ENCODE peak calls at places on chromosome 2, in ten cellular contexts. One of them, this sample, is unnamed.

GRCh38 chr2:238064376-238064775 is 3.6 kb downstream of the SCLY start:
- DNase-seq in A549: no peak
- DNase-seq in NB4: no peak
- DNase-seq in GM12892: no peak
- DNase-seq in body of pancreas: no peak
- DNase-seq in transverse colon: no peak
- DNase-seq in right lobe of liver: no peak
- DNase-seq in IMR-90: no peak
- DNase-seq in lower leg skin: no peak
- DNase-seq in heart left ventricle: no peak
- DNase-seq in this sample: no peak

GRCh38 chr2:16034151-16034974 is 94.0 kb downstream of the MYCN start:
- DNase-seq in A549: peak; percentile 35
- DNase-seq in NB4: no peak
- DNase-seq in GM12892: no peak
- DNase-seq in body of pancreas: no peak
- DNase-seq in transverse colon: no peak
- DNase-seq in right lobe of liver: no peak
- DNase-seq in IMR-90: no peak
- DNase-seq in lower leg skin: no peak
- DNase-seq in heart left ventricle: no peak
- DNase-seq in this sample: no peak

GRCh38 chr2:190862591-190862991 is 18.0 kb upstream of the GLS start:
- DNase-seq in A549: no peak
- DNase-seq in NB4: peak; percentile 68
- DNase-seq in GM12892: no peak
- DNase-seq in body of pancreas: no peak
- DNase-seq in transverse colon: no peak
- DNase-seq in right lobe of liver: no peak
- DNase-seq in IMR-90: peak; percentile 57
- DNase-seq in lower leg skin: no peak
- DNase-seq in heart left ventricle: no peak
- DNase-seq in this sample: no peak

GRCh38 chr2:128304715-128305554 is 13.7 kb downstream of the HS6ST1 start:
- DNase-seq in A549: no peak
- DNase-seq in NB4: no peak
- DNase-seq in GM12892: no peak
- DNase-seq in body of pancreas: peak; percentile 86
- DNase-seq in transverse colon: peak; percentile 63
- DNase-seq in right lobe of liver: peak; percentile 77
- DNase-seq in IMR-90: peak; percentile 98
- DNase-seq in lower leg skin: peak; percentile 79
- DNase-seq in heart left ventricle: peak; percentile 72
- DNase-seq in this sample: no peak

GRCh38 chr2:96837575-96837974 is 6.2 kb downstream of the ANKRD23 start:
- DNase-seq in A549: no peak
- DNase-seq in NB4: no peak
- DNase-seq in GM12892: no peak
- DNase-seq in body of pancreas: no peak
- DNase-seq in transverse colon: no peak
- DNase-seq in right lobe of liver: no peak
- DNase-seq in IMR-90: no peak
- DNase-seq in lower leg skin: no peak
- DNase-seq in heart left ventricle: no peak
- DNase-seq in this sample: no peak

GRCh38 chr2:74226648-74227213 is 28.3 kb downstream of the MTHFD2 start:
- DNase-seq in A549: no peak
- DNase-seq in NB4: no peak
- DNase-seq in GM12892: no peak
- DNase-seq in body of pancreas: peak; percentile 80
- DNase-seq in transverse colon: no peak
- DNase-seq in right lobe of liver: no peak
- DNase-seq in IMR-90: no peak
- DNase-seq in lower leg skin: peak; percentile 18
- DNase-seq in heart left ventricle: peak; percentile 34
- DNase-seq in this sample: no peak

GRCh38 chr2:112880696-112881095 is 30.3 kb upstream of the IL37 start:
- DNase-seq in A549: no peak
- DNase-seq in NB4: peak; percentile 77
- DNase-seq in GM12892: no peak
- DNase-seq in body of pancreas: no peak
- DNase-seq in transverse colon: no peak
- DNase-seq in right lobe of liver: no peak
- DNase-seq in IMR-90: peak; percentile 16
- DNase-seq in lower leg skin: no peak
- DNase-seq in heart left ventricle: no peak
- DNase-seq in this sample: no peak

GRCh38 chr2:138223321-138223720 is 259.0 kb downstream of the HNMT start:
- DNase-seq in A549: no peak
- DNase-seq in NB4: no peak
- DNase-seq in GM12892: no peak
- DNase-seq in body of pancreas: no peak
- DNase-seq in transverse colon: no peak
- DNase-seq in right lobe of liver: no peak
- DNase-seq in IMR-90: no peak
- DNase-seq in lower leg skin: no peak
- DNase-seq in heart left ventricle: no peak
- DNase-seq in this sample: no peak

GRCh38 chr2:38666578-38666926 is 638 bp downstream of the GALM start:
- DNase-seq in A549: no peak
- DNase-seq in NB4: peak; percentile 65
- DNase-seq in GM12892: no peak
- DNase-seq in body of pancreas: no peak
- DNase-seq in transverse colon: peak; percentile 78
- DNase-seq in right lobe of liver: peak; percentile 74
- DNase-seq in IMR-90: peak; percentile 32
- DNase-seq in lower leg skin: no peak
- DNase-seq in heart left ventricle: no peak
- DNase-seq in this sample: no peak

GRCh38 chr2:38661306-38661705 is 4.6 kb upstream of the GALM start:
- DNase-seq in A549: no peak
- DNase-seq in NB4: no peak
- DNase-seq in GM12892: no peak
- DNase-seq in body of pancreas: no peak
- DNase-seq in transverse colon: no peak
- DNase-seq in right lobe of liver: no peak
- DNase-seq in IMR-90: peak; percentile 69
- DNase-seq in lower leg skin: no peak
- DNase-seq in heart left ventricle: no peak
- DNase-seq in this sample: no peak

GRCh38 chr2:38668787-38669479 is 3.0 kb downstream of the GALM start:
- DNase-seq in A549: no peak
- DNase-seq in NB4: no peak
- DNase-seq in GM12892: no peak
- DNase-seq in body of pancreas: no peak
- DNase-seq in transverse colon: no peak
- DNase-seq in right lobe of liver: no peak
- DNase-seq in IMR-90: no peak
- DNase-seq in lower leg skin: no peak
- DNase-seq in heart left ventricle: no peak
- DNase-seq in this sample: peak; percentile 45

GRCh38 chr2:38668092-38668491 is 2.2 kb downstream of the GALM start:
- DNase-seq in A549: no peak
- DNase-seq in NB4: no peak
- DNase-seq in GM12892: no peak
- DNase-seq in body of pancreas: no peak
- DNase-seq in transverse colon: no peak
- DNase-seq in right lobe of liver: no peak
- DNase-seq in IMR-90: no peak
- DNase-seq in lower leg skin: no peak
- DNase-seq in heart left ventricle: no peak
- DNase-seq in this sample: no peak

GRCh38 chr2:38665854-38666577 is at the start of gene GALM:
- DNase-seq in A549: peak; percentile 86
- DNase-seq in NB4: peak; percentile 97
- DNase-seq in GM12892: no peak
- DNase-seq in body of pancreas: peak; percentile 89
- DNase-seq in transverse colon: peak; percentile 85
- DNase-seq in right lobe of liver: peak; percentile 91
- DNase-seq in IMR-90: peak; percentile 96
- DNase-seq in lower leg skin: peak; percentile 81
- DNase-seq in heart left ventricle: peak; percentile 86
- DNase-seq in this sample: peak; percentile 58
- TF ChIP-seq POLR2A in A549: peak; percentile 61
- TF ChIP-seq POLR2A in NB4: peak; percentile 60
- TF ChIP-seq POLR2A in GM12892: no peak
- TF ChIP-seq POLR2A in body of pancreas: peak; percentile 82
- TF ChIP-seq POLR2A in transverse colon: peak; percentile 60
- TF ChIP-seq POLR2A in right lobe of liver: peak; percentile 90
- TF ChIP-seq POLR2A in IMR-90: no peak
- TF ChIP-seq POLR2A in lower leg skin: no peak
- TF ChIP-seq POLR2A in heart left ventricle: peak; percentile 69
- TF ChIP-seq POLR2A in this sample: peak; percentile 33

DNA sequence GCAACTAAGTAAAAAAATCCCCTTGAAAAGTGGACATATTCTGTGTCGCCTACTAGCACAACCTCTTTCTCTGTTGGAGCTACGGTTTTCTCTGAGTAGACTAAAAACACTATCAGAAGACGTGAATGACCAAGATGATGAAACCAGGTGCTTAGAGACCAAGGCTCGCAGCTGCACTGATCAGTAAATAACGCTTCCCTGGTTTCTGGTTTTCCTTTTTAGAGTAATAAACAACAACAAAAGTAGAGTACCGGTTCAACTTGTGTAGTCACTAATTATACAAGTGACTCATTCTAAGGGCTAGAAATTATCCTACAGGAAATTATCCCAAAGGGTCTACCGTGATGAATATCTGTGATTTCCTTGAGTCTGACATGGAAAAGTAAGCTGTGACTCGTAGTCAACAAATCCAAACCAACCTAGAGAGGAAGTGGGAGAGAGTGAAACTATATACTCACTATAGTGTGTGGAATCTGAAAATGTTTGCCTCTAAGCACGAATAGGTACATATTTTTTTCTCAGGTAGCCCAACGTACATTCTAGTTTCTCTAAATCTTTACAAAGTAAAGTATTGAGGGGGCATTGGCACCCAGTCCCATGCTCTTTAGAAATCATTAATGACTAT is 17.8 kb downstream of the RASGRP3 start:
- DNase-seq in A549: no peak
- DNase-seq in NB4: no peak
- DNase-seq in GM12892: no peak
- DNase-seq in body of pancreas: no peak
- DNase-seq in transverse colon: no peak
- DNase-seq in right lobe of liver: no peak
- DNase-seq in IMR-90: peak; percentile 59
- DNase-seq in lower leg skin: no peak
- DNase-seq in heart left ventricle: no peak
- DNase-seq in this sample: no peak
- TF ChIP-seq POLR2A in A549: no peak
- TF ChIP-seq POLR2A in NB4: no peak
- TF ChIP-seq POLR2A in GM12892: peak; percentile 63
- TF ChIP-seq POLR2A in body of pancreas: no peak
- TF ChIP-seq POLR2A in transverse colon: no peak
- TF ChIP-seq POLR2A in right lobe of liver: no peak
- TF ChIP-seq POLR2A in IMR-90: no peak
- TF ChIP-seq POLR2A in lower leg skin: no peak
- TF ChIP-seq POLR2A in heart left ventricle: no peak
- TF ChIP-seq POLR2A in this sample: no peak

DNA sequence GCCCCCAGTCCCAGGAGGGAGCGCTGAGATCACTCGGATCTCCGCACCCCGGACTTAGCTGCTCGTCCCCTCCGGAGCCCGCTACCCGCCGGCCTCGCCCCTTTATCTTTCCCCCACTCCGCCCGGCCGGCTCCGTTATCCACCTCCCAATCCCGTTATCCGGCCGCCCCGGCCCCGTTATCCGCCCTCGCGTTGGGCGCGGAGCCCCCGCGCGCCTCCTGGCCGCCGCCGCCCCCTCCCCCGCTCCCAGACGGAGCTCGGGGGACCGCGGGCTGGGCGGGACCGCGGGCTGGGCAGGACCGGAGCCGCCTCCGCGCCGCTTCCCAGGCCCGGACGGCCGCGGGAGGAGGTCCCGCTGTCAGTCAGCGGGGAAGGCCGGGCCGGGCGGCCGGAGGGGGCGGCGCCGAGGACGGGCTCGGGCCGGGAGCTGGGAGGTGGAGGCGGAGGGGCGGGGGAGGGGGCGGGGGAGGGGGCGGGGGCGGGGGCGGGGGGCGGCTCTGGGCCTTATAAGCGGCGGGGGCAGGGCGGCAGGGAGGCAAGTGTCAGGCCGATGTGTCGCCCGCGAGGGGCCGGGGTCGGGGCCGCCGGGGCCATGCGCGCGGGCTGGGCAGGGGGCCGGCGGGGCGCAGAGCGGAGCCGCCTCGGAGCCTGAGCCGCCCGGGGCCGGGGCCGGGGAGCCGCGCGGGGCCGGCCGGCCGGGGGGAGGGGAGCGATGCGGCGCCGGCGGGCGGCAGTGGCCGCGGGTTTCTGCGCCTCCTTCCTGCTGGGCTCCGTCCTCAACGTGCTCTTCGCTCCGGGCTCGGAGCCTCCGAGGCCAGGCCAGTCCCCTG is at the start of gene PKDCC:
- DNase-seq in A549: peak; percentile 91
- DNase-seq in NB4: peak; percentile 69
- DNase-seq in GM12892: peak; percentile 80
- DNase-seq in body of pancreas: peak; percentile 85
- DNase-seq in transverse colon: peak; percentile 85
- DNase-seq in right lobe of liver: peak; percentile 93
- DNase-seq in IMR-90: peak; percentile 79
- DNase-seq in lower leg skin: peak; percentile 51
- DNase-seq in heart left ventricle: peak; percentile 90
- DNase-seq in this sample: peak; percentile 89
- TF ChIP-seq POLR2A in A549: peak; percentile 41
- TF ChIP-seq POLR2A in NB4: no peak
- TF ChIP-seq POLR2A in GM12892: no peak
- TF ChIP-seq POLR2A in body of pancreas: peak; percentile 14
- TF ChIP-seq POLR2A in transverse colon: peak; percentile 12
- TF ChIP-seq POLR2A in right lobe of liver: peak; percentile 71
- TF ChIP-seq POLR2A in IMR-90: no peak
- TF ChIP-seq POLR2A in lower leg skin: no peak
- TF ChIP-seq POLR2A in heart left ventricle: peak; percentile 66
- TF ChIP-seq POLR2A in this sample: no peak

GRCh38 chr2:38293152-38293865 is 83.8 kb downstream of the ATL2 start:
- DNase-seq in A549: no peak
- DNase-seq in NB4: no peak
- DNase-seq in GM12892: no peak
- DNase-seq in body of pancreas: no peak
- DNase-seq in transverse colon: no peak
- DNase-seq in right lobe of liver: no peak
- DNase-seq in IMR-90: peak; percentile 23
- DNase-seq in lower leg skin: no peak
- DNase-seq in heart left ventricle: no peak
- DNase-seq in this sample: no peak
- TF ChIP-seq POLR2A in A549: no peak
- TF ChIP-seq POLR2A in NB4: no peak
- TF ChIP-seq POLR2A in GM12892: no peak
- TF ChIP-seq POLR2A in body of pancreas: no peak
- TF ChIP-seq POLR2A in transverse colon: no peak
- TF ChIP-seq POLR2A in right lobe of liver: no peak
- TF ChIP-seq POLR2A in IMR-90: no peak
- TF ChIP-seq POLR2A in lower leg skin: no peak
- TF ChIP-seq POLR2A in heart left ventricle: no peak
- TF ChIP-seq POLR2A in this sample: no peak

GRCh38 chr2:158457826-158458616 is 1.3 kb downstream of the PKP4 start:
- DNase-seq in A549: peak; percentile 65
- DNase-seq in NB4: peak; percentile 85
- DNase-seq in GM12892: peak; percentile 39
- DNase-seq in body of pancreas: peak; percentile 89
- DNase-seq in transverse colon: peak; percentile 85
- DNase-seq in right lobe of liver: peak; percentile 95
- DNase-seq in IMR-90: peak; percentile 44
- DNase-seq in lower leg skin: peak; percentile 40
- DNase-seq in heart left ventricle: peak; percentile 71
- DNase-seq in this sample: peak; percentile 86
- TF ChIP-seq POLR2A in A549: peak; percentile 57
- TF ChIP-seq POLR2A in NB4: peak; percentile 6
- TF ChIP-seq POLR2A in GM12892: no peak
- TF ChIP-seq POLR2A in body of pancreas: peak; percentile 89
- TF ChIP-seq POLR2A in transverse colon: peak; percentile 84
- TF ChIP-seq POLR2A in right lobe of liver: peak; percentile 91
- TF ChIP-seq POLR2A in IMR-90: no peak
- TF ChIP-seq POLR2A in lower leg skin: no peak
- TF ChIP-seq POLR2A in heart left ventricle: peak; percentile 52
- TF ChIP-seq POLR2A in this sample: no peak

GRCh38 chr2:174788291-174788929 is 24.1 kb upstream of the CHRNA1 start:
- DNase-seq in A549: no peak
- DNase-seq in NB4: no peak
- DNase-seq in GM12892: no peak
- DNase-seq in body of pancreas: no peak
- DNase-seq in transverse colon: no peak
- DNase-seq in right lobe of liver: no peak
- DNase-seq in IMR-90: peak; percentile 51
- DNase-seq in lower leg skin: no peak
- DNase-seq in heart left ventricle: no peak
- DNase-seq in this sample: peak; percentile 15
- TF ChIP-seq POLR2A in A549: no peak
- TF ChIP-seq POLR2A in NB4: no peak
- TF ChIP-seq POLR2A in GM12892: no peak
- TF ChIP-seq POLR2A in body of pancreas: no peak
- TF ChIP-seq POLR2A in transverse colon: no peak
- TF ChIP-seq POLR2A in right lobe of liver: no peak
- TF ChIP-seq POLR2A in IMR-90: no peak
- TF ChIP-seq POLR2A in lower leg skin: no peak
- TF ChIP-seq POLR2A in heart left ventricle: no peak
- TF ChIP-seq POLR2A in this sample: no peak